ENCODE peak calls at places on chromosomes 11 and 22, in eight cellular contexts. N, B, Y, Z, O, H, F and T are unnamed samples.

GRCh38 chr22:28051787-28052356 is 132.8 kb upstream of the PITPNB start:
- DNase-seq in Z (no peak), N (no peak), F (peak), H (peak), B (peak), Y (peak), O (peak), T (peak)

GRCh38 chr11:57277845-57278720 is 41.0 kb upstream of the APLNR start:
- DNase-seq in H (peak), F (peak), O (peak), Z (no peak), B (peak), Y (peak), N (peak), T (peak)

GRCh38 chr22:20580179-20580578 is 72.8 kb downstream of the MED15 start:
- DNase-seq in Z (peak), F (no peak), Y (peak), N (no peak), H (no peak), O (no peak), B (no peak), T (no peak)

GRCh38 chr22:47450876-47451475 is 688.5 kb downstream of the TBC1D22A start:
- DNase-seq in O (no peak), N (no peak), H (no peak), B (no peak), Z (no peak), Y (no peak), F (no peak), T (no peak)

GRCh38 chr11:118897721-118898310 is 14.1 kb downstream of the CXCR5 start:
- DNase-seq in B (no peak), O (no peak), Y (no peak), H (peak), N (peak), F (peak), Z (no peak), T (no peak)

GRCh38 chr11:13721760-13722159 is 53.3 kb downstream of the FAR1 start:
- DNase-seq in Z (no peak), N (no peak), Y (no peak), H (no peak), B (no peak), F (no peak), O (no peak), T (no peak)

GRCh38 chr11:10565493-10565892 is 3.0 kb downstream of the LYVE1 start:
- DNase-seq in Z (no peak), Y (no peak), H (no peak), N (no peak), O (no peak), B (no peak), F (no peak), T (no peak)

GRCh38 chr11:26688701-26689100 is 33.2 kb downstream of the SLC5A12 start:
- DNase-seq in H (no peak), Z (no peak), O (no peak), N (no peak), F (no peak), B (no peak), Y (no peak), T (no peak)

GRCh38 chr11:9380773-9381172 is 3.7 kb upstream of the IPO7 start:
- DNase-seq in H (peak), Y (no peak), N (no peak), O (no peak), F (peak), B (no peak), Z (no peak), T (peak)

GRCh38 chr11:67240575-67241389 is 25.5 kb upstream of the GRK2 start:
- DNase-seq in H (peak), Z (no peak), O (peak), B (peak), F (peak), Y (peak), N (peak), T (peak)

GRCh38 chr11:67242548-67242947 is 23.7 kb upstream of the GRK2 start:
- DNase-seq in B (no peak), H (no peak), Z (no peak), N (no peak), F (no peak), Y (no peak), O (no peak), T (no peak)

GRCh38 chr11:67237574-67237973 is 28.7 kb upstream of the GRK2 start:
- DNase-seq in H (no peak), F (no peak), O (no peak), B (no peak), N (no peak), Y (no peak), Z (no peak), T (no peak)

GRCh38 chr11:67239795-67240574 is 26.3 kb upstream of the GRK2 start:
- DNase-seq in N (peak), Z (peak), B (peak), H (peak), Y (peak), O (peak), F (peak), T (peak)

DNA sequence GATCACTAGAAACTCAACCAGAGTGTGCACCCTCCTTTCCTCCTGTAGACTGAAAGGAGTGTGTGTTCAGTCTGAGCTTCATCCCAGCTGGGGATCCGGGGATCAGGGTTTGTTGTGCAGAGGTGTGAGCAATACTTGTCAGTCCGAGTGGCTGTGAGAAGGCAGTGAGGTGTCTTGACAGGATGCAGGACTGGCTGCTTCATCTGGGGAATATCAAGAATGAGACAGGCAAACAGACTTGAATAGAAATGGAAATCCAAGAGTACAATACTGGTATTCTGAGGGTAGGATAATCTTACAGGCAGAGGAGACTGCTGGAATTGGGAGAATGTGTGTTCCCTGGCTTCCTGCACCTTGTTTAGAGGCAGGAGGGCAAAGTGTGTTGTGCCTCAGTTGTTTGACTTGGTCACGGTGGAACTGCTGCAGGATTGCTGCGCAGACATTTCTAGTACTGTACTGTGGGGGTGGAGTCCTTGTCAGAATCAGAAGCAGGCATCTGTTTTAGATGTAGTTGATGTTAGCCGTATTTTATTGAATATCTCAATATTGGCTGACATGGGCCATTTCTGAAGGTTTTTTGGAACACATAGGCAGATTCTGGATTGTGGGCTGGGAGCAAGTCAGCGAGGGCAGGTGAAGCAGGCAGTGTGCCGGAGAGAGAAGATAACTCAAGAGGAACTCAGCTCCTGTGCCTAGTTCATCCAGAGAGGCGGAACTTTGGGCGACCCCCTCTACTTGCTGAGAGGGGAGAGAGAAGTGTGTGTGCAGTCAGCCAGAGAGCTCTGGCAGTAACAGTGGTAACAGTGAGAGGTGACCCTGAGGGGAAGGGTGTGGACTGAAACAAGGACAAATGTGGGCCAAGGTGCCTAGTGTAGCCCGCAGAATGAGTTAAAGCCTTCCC is 27.1 kb upstream of the GRK2 start:
- DNase-seq in H (no peak), F (no peak), B (no peak), N (no peak), Y (no peak), O (no peak), Z (no peak), T (no peak)
- H3K4me3 ChIP-seq in H (no peak), F (peak), B (peak), N (peak), Y (peak), O (no peak), Z (no peak), T (peak)

GRCh38 chr11:6607190-6607635 is 3.6 kb downstream of the ILK start:
- DNase-seq in Y (no peak), F (no peak), N (no peak), O (no peak), B (no peak), Z (no peak), H (peak), T (peak)

GRCh38 chr11:6604081-6604626 is 580 bp downstream of the ILK start:
- DNase-seq in O (peak), F (peak), Z (peak), N (peak), B (peak), Y (peak), H (peak), T (no peak)

GRCh38 chr11:6608011-6608410 is 4.0 kb downstream of the TAF10 start:
- DNase-seq in F (peak), Y (no peak), B (no peak), Z (peak), O (no peak), H (peak), N (peak), T (peak)

GRCh38 chr11:6608726-6609501 is 3.1 kb downstream of the TAF10 start:
- DNase-seq in O (no peak), Z (peak), N (peak), Y (no peak), H (peak), B (no peak), F (peak), T (peak)

GRCh38 chr11:6606471-6607189 is 3.1 kb downstream of the ILK start:
- DNase-seq in Z (peak), H (peak), O (peak), F (peak), Y (peak), B (peak), N (peak), T (peak)
- H3K4me3 ChIP-seq in Z (no peak), H (no peak), O (no peak), F (peak), Y (no peak), B (no peak), N (peak), T (peak)

GRCh38 chr22:30266445-30267381 is at the start of gene OSM:
- DNase-seq in Z (no peak), H (no peak), O (no peak), Y (peak), F (peak), B (no peak), N (peak), T (no peak)
- H3K4me3 ChIP-seq in Z (no peak), H (no peak), O (no peak), Y (peak), F (peak), B (no peak), N (no peak), T (peak)

DNA sequence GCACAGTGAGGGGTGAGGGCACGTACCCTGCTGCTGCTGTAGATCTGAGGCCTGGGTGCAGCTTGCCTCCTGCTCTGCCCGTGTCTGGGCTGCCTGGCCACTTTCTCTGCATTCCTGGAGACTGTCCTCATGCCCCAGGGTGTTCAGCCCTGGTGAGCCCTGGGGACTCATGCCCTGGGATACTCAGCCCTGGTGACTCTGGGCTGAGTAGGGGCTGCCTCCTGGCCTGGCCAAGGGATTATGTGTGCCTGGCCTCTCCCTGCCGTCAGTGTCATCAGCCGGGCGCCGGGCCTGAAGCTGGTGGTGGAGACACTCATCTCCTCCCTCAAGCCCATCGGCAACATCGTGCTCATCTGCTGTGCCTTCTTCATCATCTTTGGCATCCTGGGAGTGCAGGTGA is 94.7 kb downstream of the CACNA1I start:
- DNase-seq in N (no peak), F (no peak), B (no peak), O (no peak), Z (no peak), H (no peak), Y (no peak), T (no peak)
- H3K4me3 ChIP-seq in N (no peak), F (no peak), B (no peak), O (no peak), Z (no peak), H (no peak), Y (no peak), T (no peak)

DNA sequence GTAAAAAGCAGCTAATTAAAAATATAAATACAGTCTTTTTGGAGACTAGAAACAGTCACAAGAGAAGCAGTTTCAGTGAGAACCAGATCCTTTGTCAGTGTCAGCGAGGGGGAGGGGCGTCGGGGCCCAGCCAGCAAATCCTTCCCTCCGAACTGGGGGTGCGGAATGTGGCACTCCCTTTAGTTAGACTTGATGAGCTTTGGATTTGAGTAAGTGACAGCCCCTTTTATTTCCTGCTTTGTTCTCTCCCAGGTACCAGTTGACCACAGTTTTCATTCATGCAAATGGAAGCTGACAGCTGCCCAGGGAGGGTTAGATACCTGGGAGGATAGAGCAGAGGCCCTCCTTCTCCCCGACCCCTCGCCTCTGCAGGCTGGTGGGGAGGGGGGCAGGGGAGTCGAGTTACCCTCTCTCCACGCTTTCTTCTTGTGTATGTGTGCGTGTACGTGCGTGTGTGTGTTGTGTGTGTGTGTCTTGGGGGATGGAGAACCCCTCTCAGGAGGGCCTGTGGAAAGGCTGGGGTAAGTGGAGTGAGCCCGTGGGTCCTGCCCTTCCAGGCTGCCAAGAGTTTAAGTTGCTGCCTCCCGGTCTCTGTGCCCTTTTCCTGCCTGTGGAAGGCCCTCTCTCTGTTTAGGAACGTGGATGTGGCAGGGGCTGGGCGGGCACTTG is 38.3 kb downstream of the PTPRJ start:
- DNase-seq in H (no peak), O (no peak), B (no peak), N (no peak), Y (no peak), F (no peak), Z (no peak), T (no peak)
- H3K4me3 ChIP-seq in H (no peak), O (no peak), B (no peak), N (no peak), Y (no peak), F (no peak), Z (no peak), T (no peak)